ENCODE peak calls at places on chromosomes 12 and 14, in six cellular contexts. U is natural killer cell, V is T follicular helper cell, X is uterus, H is right cardiac atrium, N is SW 1271. Y is an unnamed sample.

GRCh38 chr12:82883396-82884360 is 197.0 kb downstream of the TMTC2 start:
- DNase-seq in U (no peak), V (no peak), X (no peak), H (no peak), N (no peak), Y (no peak)

GRCh38 chr12:25130741-25131188 is 64.2 kb downstream of the DNAI7 start:
- DNase-seq in U (no peak), V (no peak), X (no peak), H (no peak), N (peak; percentile 51), Y (peak; percentile 61)

GRCh38 chr12:6302621-6303020 is 7.9 kb upstream of the PLEKHG6 start:
- DNase-seq in U (no peak), V (no peak), X (no peak), H (no peak), N (no peak), Y (no peak)

GRCh38 chr12:89756638-89757321 is 48.1 kb upstream of the ATP2B1 start:
- DNase-seq in U (no peak), V (no peak), X (no peak), H (no peak), N (peak; percentile 97), Y (no peak)

GRCh38 chr12:30822385-30823139 is 67.8 kb upstream of the CAPRIN2 start:
- DNase-seq in U (no peak), V (no peak), X (peak; percentile 45), H (peak; percentile 88), N (no peak), Y (peak; percentile 7)

GRCh38 chr14:65866422-65866821 is 453.9 kb downstream of the FUT8 start:
- DNase-seq in U (no peak), V (no peak), X (no peak), H (no peak), N (no peak), Y (no peak)

GRCh38 chr14:21136024-21136423 is 19.8 kb downstream of the OR5AU1 start:
- DNase-seq in U (no peak), V (no peak), X (no peak), H (no peak), N (peak; percentile 27), Y (no peak)

GRCh38 chr12:84756961-84757360 is 155.6 kb downstream of the SLC6A15 start:
- DNase-seq in U (no peak), V (no peak), X (no peak), H (no peak), N (no peak), Y (no peak)

GRCh38 chr12:13203028-13203922 is 6.7 kb downstream of the EMP1 start:
- DNase-seq in U (no peak), V (no peak), X (peak; percentile 72), H (peak; percentile 87), N (no peak), Y (no peak)

Y was measured in stimulated activated naive CD4-positive, alpha-beta T cell.